ENCODE peak calls at places on chromosomes 6 and 20, in ten cellular contexts. O is NCI-H2081; E is GM23338; T is NK-92 treated with Interleukin-12 subunit alpha and Interleukin-12 subunit beta, amount 100 ng/mL, for 24 hours; A is choroid plexus epithelial cell; V is cardiac fibroblast; Q is HT1080; U is body of pancreas; J is left ventricle myocardium inferior; W is H54. D is an unnamed sample.

GRCh38 chr20:63032861-63033634 is 26.3 kb upstream of the BHLHE23 start:
- DNase-seq in Q (no peak), O (no peak), J (peak), A (no peak), T (no peak), V (no peak), E (peak), U (no peak), W (no peak), D (no peak)

GRCh38 chr6:35146453-35146852 is 5.3 kb upstream of the TCP11 start:
- DNase-seq in T (peak), J (peak), V (peak), E (peak), W (no peak), U (peak), A (peak), Q (peak), O (peak), D (no peak)

GRCh38 chr6:43770417-43771209 is 602 bp downstream of the VEGFA start:
- DNase-seq in A (peak), V (peak), O (no peak), T (no peak), W (peak), Q (peak), J (peak), E (peak), U (peak), D (no peak)

GRCh38 chr20:63024573-63025392 is 18.0 kb upstream of the BHLHE23 start:
- DNase-seq in U (no peak), Q (no peak), O (no peak), A (no peak), V (no peak), E (peak), T (no peak), W (no peak), J (peak), D (no peak)

GRCh38 chr6:132764370-132764769 is 6.7 kb upstream of the VNN2 start:
- DNase-seq in A (peak), W (peak), T (no peak), U (peak), V (peak), Q (peak), E (peak), O (no peak), J (peak), D (no peak)

GRCh38 chr6:26613717-26614683 is 17.2 kb downstream of the ABT1 start:
- DNase-seq in V (no peak), Q (no peak), T (no peak), A (no peak), J (no peak), U (no peak), E (peak), O (no peak), W (no peak), D (no peak)

GRCh38 chr6:42911171-42912021 is 4.5 kb upstream of the PTCRA start:
- DNase-seq in Q (no peak), O (no peak), T (no peak), W (no peak), U (no peak), V (no peak), J (no peak), E (peak), A (peak), D (no peak)

GRCh38 chr6:108497883-108498282 is 62.8 kb upstream of the FOXO3 start:
- DNase-seq in J (no peak), W (no peak), A (peak), O (no peak), V (peak), Q (peak), U (peak), T (no peak), E (peak), D (peak)

GRCh38 chr6:168452685-168453377 is 11.8 kb downstream of the SMOC2 start:
- DNase-seq in W (no peak), A (no peak), J (peak), U (no peak), T (no peak), E (no peak), V (peak), O (no peak), Q (no peak), D (no peak)